ENCODE peak calls at places on chromosomes 12 and 14, in eight cellular contexts. V is cardiac fibroblast, U is NCI-H510A, K is left cardiac atrium, F is SK-N-DZ, N is AG04450, W is DMS53, Z is spleen. J is an unnamed sample.

GRCh38 chr12:13102481-13103195 is 829 bp downstream of the GSG1 start:
- DNase-seq in U (no peak), N (no peak), W (peak), Z (no peak), K (no peak), F (no peak), V (peak), J (no peak)

GRCh38 chr12:130460611-130461478 is 123.2 kb downstream of the PIWIL1 start:
- DNase-seq in V (no peak), Z (no peak), U (no peak), F (peak), N (no peak), W (peak), K (no peak), J (no peak)

GRCh38 chr12:5437122-5437521 is 5.2 kb downstream of the NTF3 start:
- DNase-seq in W (no peak), K (no peak), U (no peak), V (no peak), F (no peak), Z (no peak), N (no peak), J (no peak)

GRCh38 chr12:113146999-113147398 is 2.5 kb upstream of the CFAP73 start:
- DNase-seq in U (no peak), N (no peak), K (no peak), W (peak), F (no peak), Z (peak), V (no peak), J (no peak)

GRCh38 chr12:120474092-120474960 is 4.8 kb upstream of the SRSF9 start:
- DNase-seq in F (no peak), K (peak), N (no peak), U (no peak), V (peak), W (peak), Z (no peak), J (peak)

GRCh38 chr12:102959391-102959790 is 1.9 kb downstream of the ASCL1 start:
- DNase-seq in U (no peak), N (no peak), F (peak), W (peak), Z (no peak), V (no peak), K (no peak), J (no peak)

GRCh38 chr14:96085369-96085768 is 46.2 kb downstream of the C14orf132 start:
- DNase-seq in W (peak), Z (peak), K (no peak), U (no peak), V (peak), N (no peak), F (no peak), J (no peak)

GRCh38 chr12:54419088-54419887 is at the start of gene ITGA5:
- DNase-seq in U (no peak), N (no peak), K (peak), Z (peak), F (no peak), W (peak), V (peak), J (no peak)

GRCh38 chr14:101665478-101666078 is 95.9 kb upstream of the PPP2R5C start:
- DNase-seq in Z (no peak), N (peak), F (peak), U (no peak), K (no peak), V (peak), W (peak), J (peak)

GRCh38 chr12:88870000-88870737 is 289.9 kb upstream of the KITLG start:
- DNase-seq in W (no peak), F (no peak), K (no peak), N (peak), U (no peak), V (peak), Z (no peak), J (no peak)

GRCh38 chr14:22303589-22304195 is 285.3 kb downstream of the DAD1 start:
- DNase-seq in W (peak), V (peak), N (no peak), F (no peak), Z (no peak), U (no peak), K (no peak), J (no peak)

GRCh38 chr14:90850487-90850886 is 34.3 kb upstream of the TTC7B start:
- DNase-seq in W (peak), Z (no peak), V (peak), F (no peak), U (no peak), N (no peak), K (no peak), J (peak)

GRCh38 chr12:121430821-121431415 is 31.0 kb downstream of the RNF34 start:
- DNase-seq in V (no peak), U (no peak), F (no peak), K (no peak), Z (no peak), N (no peak), W (no peak), J (no peak)

GRCh38 chr14:80955434-80955939 is at the start of gene TSHR:
- DNase-seq in U (no peak), F (no peak), Z (no peak), W (peak), K (no peak), N (no peak), V (no peak), J (no peak)

GRCh38 chr14:93173943-93174395 is 10.7 kb downstream of the MOAP1 start:
- DNase-seq in Z (no peak), N (no peak), K (no peak), V (peak), W (no peak), U (no peak), F (peak), J (no peak)

GRCh38 chr12:120858306-120859088 is 45.7 kb downstream of the SPPL3 start:
- DNase-seq in Z (no peak), W (no peak), V (no peak), N (no peak), F (no peak), K (no peak), U (no peak), J (no peak)

GRCh38 chr14:69554500-69554899 is 20.2 kb downstream of the CCDC177 start:
- DNase-seq in W (no peak), Z (no peak), U (no peak), N (no peak), V (no peak), K (peak), F (no peak), J (no peak)

GRCh38 chr14:101623685-101624444 is 62.6 kb downstream of the DIO3 start:
- DNase-seq in W (no peak), N (no peak), U (no peak), Z (no peak), K (no peak), V (no peak), F (no peak), J (no peak)